ENCODE peak calls at places on chromosomes 1 and 21, in nine cellular contexts. K is H1; R is aorta; U is PC-3; I is IMR-90; M is esophagus squamous epithelium; A is heart right ventricle; D is effector memory CD4-positive, alpha-beta T cell; T is Peyer's patch. Q is an unnamed sample. For H3K4me1 and H3K9me3, the result is how much of the 10 kb centered on the place peaks cover.

GRCh38 chr1:151988405-151988851 is 5.2 kb downstream of the S100A10 start:
- DNase-seq in I (peak), R (no peak), U (peak), M (no peak), K (no peak), D (no peak), T (no peak), A (no peak), Q (peak)

GRCh38 chr21:27532081-27532480 is 565.2 kb upstream of the ADAMTS5 start:
- DNase-seq in T (no peak), I (peak), D (no peak), R (no peak), M (no peak), U (peak), K (no peak), A (no peak), Q (peak)

GRCh38 chr1:5914676-5915285 is 77.4 kb downstream of the NPHP4 start:
- DNase-seq in R (peak), M (no peak), A (no peak), D (no peak), U (no peak), T (no peak), K (no peak), I (no peak), Q (no peak)

GRCh38 chr21:42200906-42201614 is 17.9 kb upstream of the ABCG1 start:
- DNase-seq in U (no peak), I (no peak), T (no peak), M (no peak), K (no peak), R (no peak), D (no peak), A (no peak), Q (peak)

GRCh38 chr1:23558140-23558871 is 995 bp downstream of the ID3 start:
- DNase-seq in U (peak), D (peak), K (no peak), A (peak), I (peak), M (no peak), T (peak), R (peak), Q (peak)

GRCh38 chr21:46172863-46173528 is 11.3 kb downstream of the SPATC1L start:
- DNase-seq in I (no peak), T (peak), K (no peak), R (peak), U (no peak), D (no peak), M (no peak), A (no peak), Q (no peak)

GRCh38 chr1:214349008-214349407 is 68.0 kb downstream of the SMYD2 start:
- DNase-seq in U (no peak), D (no peak), T (no peak), I (no peak), K (no peak), M (no peak), R (no peak), A (no peak), Q (no peak)

GRCh38 chr1:27858072-27858948 is 14.0 kb upstream of the THEMIS2 start:
- DNase-seq in A (peak), K (peak), T (peak), R (peak), D (peak), U (peak), M (no peak), I (peak), Q (peak)

GRCh38 chr1:39142394-39143060 is 62.0 kb upstream of the MACF1 start:
- DNase-seq in A (no peak), U (peak), M (no peak), D (no peak), I (no peak), R (no peak), K (no peak), T (no peak), Q (peak)

GRCh38 chr1:8378981-8379470 is 61.1 kb downstream of the SLC45A1 start:
- DNase-seq in K (no peak), T (no peak), M (no peak), R (no peak), U (no peak), I (no peak), A (no peak), D (no peak), Q (no peak)

DNA sequence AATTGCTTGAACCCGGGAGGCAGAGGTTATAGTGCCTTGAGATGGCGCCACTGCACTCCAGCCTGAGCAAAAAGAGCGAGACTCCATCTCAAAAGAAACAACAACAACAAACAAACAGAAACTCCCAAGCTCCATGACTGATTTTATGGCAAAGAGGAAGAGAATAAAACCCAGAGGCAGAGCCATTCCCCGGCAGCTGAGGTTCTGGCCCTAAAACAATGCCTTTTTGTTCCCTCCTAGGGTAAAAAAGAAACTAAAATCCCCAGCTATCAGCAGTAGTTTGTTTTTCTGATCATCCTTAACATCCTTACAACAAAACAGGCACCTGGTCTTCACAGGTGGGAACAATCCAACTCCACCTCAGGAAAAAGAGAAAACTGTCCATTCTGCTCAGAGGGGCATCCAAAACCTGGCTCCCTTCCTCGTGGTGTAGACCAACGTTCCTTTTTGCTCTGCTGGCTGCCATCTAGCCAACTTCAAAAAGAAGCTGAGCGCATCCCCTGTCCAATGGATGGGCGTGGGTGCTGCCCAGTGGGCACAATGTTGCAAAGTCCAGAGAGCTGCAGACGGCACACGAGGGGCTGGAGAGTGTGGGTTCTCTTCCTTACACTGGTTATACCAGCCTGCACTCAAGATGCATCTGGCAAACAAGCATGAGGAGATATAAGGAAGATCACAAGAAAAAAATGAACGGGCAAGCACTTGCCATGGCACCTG is 54.6 kb downstream of the SLC66A1 start:
- DNase-seq in A (no peak), K (no peak), I (no peak), D (no peak), R (no peak), T (no peak), M (no peak), U (no peak), Q (no peak)
- H3K4me1 ChIP-seq in A (under half), K (under half), I (under half), D (under half), R (under half), T (under half), M (half or more), U (under half), Q (under half)

GRCh38 chr1:36126797-36127500 is 1.9 kb upstream of the COL8A2 start:
- DNase-seq in R (no peak), D (no peak), T (no peak), M (no peak), K (no peak), I (no peak), A (no peak), U (no peak), Q (no peak)
- H3K9me3 ChIP-seq in R (under half), D (under half), T (under half), M (under half), K (under half), I (under half), A (under half), U (under half), Q (under half)

GRCh38 chr1:235971020-235971419 is 93.9 kb downstream of the NID1 start:
- DNase-seq in T (no peak), M (no peak), U (no peak), K (no peak), D (no peak), R (no peak), A (no peak), I (no peak), Q (no peak)
- H3K27ac ChIP-seq in T (peak), M (peak), U (peak), K (no peak), D (no peak), R (peak), A (peak), I (no peak), Q (peak)

GRCh38 chr1:2269922-2270259 is 41.8 kb downstream of the SKI start:
- DNase-seq in I (no peak), M (no peak), D (no peak), T (no peak), R (no peak), U (no peak), K (no peak), A (no peak), Q (no peak)
- H3K4me1 ChIP-seq in I (under half), M (half or more), D (half or more), T (under half), R (under half), U (under half), K (under half), A (half or more), Q (under half)

DNA sequence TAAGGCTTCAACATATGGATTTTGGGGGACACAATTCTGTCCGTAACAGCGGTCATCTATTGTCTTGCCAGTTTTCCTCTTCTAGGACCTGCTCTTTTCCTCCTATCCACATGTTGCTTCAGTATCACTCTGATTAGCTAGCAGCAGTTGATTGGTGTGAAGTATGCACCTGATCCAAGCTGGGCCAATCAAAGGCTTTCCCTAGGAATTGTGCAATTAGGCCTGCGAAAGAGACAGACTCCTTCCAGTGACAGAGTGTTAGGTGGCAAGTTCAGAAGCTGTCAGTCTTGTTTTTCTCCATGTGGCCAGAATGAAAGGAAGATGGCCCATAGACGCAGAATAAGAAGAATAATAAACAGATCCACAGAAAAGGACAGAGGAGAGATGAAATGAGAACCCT is 34.1 kb upstream of the IL12RB2 start:
- DNase-seq in T (no peak), I (no peak), M (no peak), D (no peak), A (no peak), K (no peak), U (no peak), R (no peak), Q (no peak)
- H3K9me3 ChIP-seq in T (under half), I (under half), M (under half), D (under half), A (under half), K (under half), U (under half), R (under half), Q (under half)